ENCODE peak calls at places on chromosomes 13 and 19, in five cellular contexts. P is C1 segment of cervical spinal cord; R is substantia nigra; U is activated CD8-positive, alpha-beta memory T cell treated with anti-CD3 and anti-CD28 coated beads for 4 hours; Q is stimulated activated CD4-positive, alpha-beta T cell treated with anti-CD3 and anti-CD28 coated beads, Interleukin-4, amount 100 ng/mL, for 48 hours. Z is an unnamed sample.

GRCh38 chr19:35566738-35567137 is 3.3 kb upstream of the ATP4A start:
- DNase-seq in P (no peak), R (no peak), U (no peak), Q (no peak), Z (no peak)

GRCh38 chr13:27362064-27362751 is 62.2 kb upstream of the GTF3A start:
- DNase-seq in P (peak), R (peak), U (peak), Q (peak), Z (no peak)

GRCh38 chr13:49585220-49586157 is at the start of gene RCBTB1:
- DNase-seq in P (peak), R (peak), U (peak), Q (peak), Z (no peak)

GRCh38 chr19:19321143-19321577 is 531 bp downstream of the MAU2 start:
- DNase-seq in P (no peak), R (no peak), U (no peak), Q (peak), Z (no peak)

GRCh38 chr19:33634361-33635091 is 12.8 kb downstream of the CHST8 start:
- DNase-seq in P (no peak), R (no peak), U (no peak), Q (no peak), Z (no peak)

GRCh38 chr19:45569619-45570421 is 14.8 kb downstream of the OPA3 start:
- DNase-seq in P (peak), R (no peak), U (peak), Q (peak), Z (no peak)

GRCh38 chr13:26424181-26424580 is 133.3 kb upstream of the WASF3 start:
- DNase-seq in P (no peak), R (no peak), U (no peak), Q (no peak), Z (no peak)

GRCh38 chr13:100887729-100888151 is 213.1 kb upstream of the TMTC4 start:
- DNase-seq in P (no peak), R (no peak), U (no peak), Q (no peak), Z (peak)

GRCh38 chr19:52516191-52516590 is 11.3 kb upstream of the ZNF808 start:
- DNase-seq in P (no peak), R (no peak), U (no peak), Q (no peak), Z (no peak)

GRCh38 chr13:21086929-21087328 is 25.5 kb upstream of the LATS2 start:
- DNase-seq in P (no peak), R (no peak), U (no peak), Q (no peak), Z (no peak)

GRCh38 chr13:23741879-23742510 is 147.2 kb downstream of the MIPEP start:
- DNase-seq in P (no peak), R (no peak), U (no peak), Q (no peak), Z (no peak)

GRCh38 chr13:79541426-79542049 is 60.6 kb downstream of the NDFIP2 start:
- DNase-seq in P (no peak), R (no peak), U (no peak), Q (no peak), Z (peak)

GRCh38 chr19:35056513-35057063 is 15.1 kb downstream of the HPN start:
- DNase-seq in P (no peak), R (no peak), U (no peak), Q (no peak), Z (no peak)

GRCh38 chr19:48969276-48970138 is 4.4 kb downstream of the FTL start:
- DNase-seq in P (no peak), R (no peak), U (no peak), Q (no peak), Z (no peak)

GRCh38 chr13:20825476-20825875 is 51.7 kb upstream of the EEF1AKMT1 start:
- DNase-seq in P (no peak), R (no peak), U (no peak), Q (no peak), Z (no peak)

GRCh38 chr19:55641376-55642152 is 762 bp downstream of the ZNF580 start:
- DNase-seq in P (no peak), R (no peak), U (no peak), Q (no peak), Z (no peak)

GRCh38 chr19:1170938-1171754 is 2.9 kb downstream of the SBNO2 start:
- DNase-seq in P (peak), R (no peak), U (no peak), Q (no peak), Z (no peak)

GRCh38 chr13:25111557-25111956 is 15.6 kb downstream of the PABPC3 start:
- DNase-seq in P (no peak), R (no peak), U (no peak), Q (no peak), Z (no peak)

GRCh38 chr13:112882555-112883024 is 86.4 kb upstream of the MCF2L start:
- DNase-seq in P (no peak), R (no peak), U (no peak), Q (no peak), Z (no peak)

Z was measured in HS-5.